ENCODE peak calls at places on chromosomes 1 and 21, in six cellular contexts. J, P, E, Q, H and G are unnamed samples.

GRCh38 chr1:186178426-186179043 is 196.5 kb downstream of the TPR start:
- DNase-seq in H (no peak), J (no peak), Q (no peak), P (no peak), E (no peak), G (no peak)

GRCh38 chr1:61184035-61184713 is 101.8 kb downstream of the NFIA start:
- DNase-seq in E (no peak), J (peak), Q (peak), H (peak), P (no peak), G (peak)

GRCh38 chr1:3284691-3285090 is 169.8 kb upstream of the ARHGEF16 start:
- DNase-seq in J (no peak), P (no peak), H (no peak), E (no peak), Q (no peak), G (no peak)

GRCh38 chr1:148263906-148264255 is 111.8 kb upstream of the NBPF11 start:
- DNase-seq in E (no peak), H (no peak), Q (no peak), J (no peak), P (peak), G (no peak)

GRCh38 chr1:223337174-223337869 is 26.7 kb downstream of the SUSD4 start:
- DNase-seq in H (no peak), E (no peak), Q (no peak), P (no peak), J (no peak), G (no peak)

GRCh38 chr21:39381009-39381408 is 32.1 kb upstream of the HMGN1 start:
- DNase-seq in Q (no peak), H (no peak), J (no peak), E (no peak), P (no peak), G (no peak)

GRCh38 chr1:234545512-234546386 is 64.2 kb downstream of the IRF2BP2 start:
- DNase-seq in Q (no peak), H (no peak), P (no peak), J (no peak), E (no peak), G (no peak)

GRCh38 chr21:37459575-37459974 is 93.0 kb downstream of the DYRK1A start:
- DNase-seq in Q (peak), P (no peak), H (no peak), E (no peak), J (peak), G (no peak)

GRCh38 chr1:78303620-78304019 is 187.2 kb upstream of the PTGFR start:
- DNase-seq in Q (peak), E (no peak), J (peak), H (peak), P (no peak), G (no peak)

GRCh38 chr1:73782901-73783300 is 415.1 kb downstream of the LRRIQ3 start:
- DNase-seq in P (no peak), E (no peak), J (no peak), Q (peak), H (no peak), G (no peak)

GRCh38 chr1:31587720-31588423 is 11.6 kb downstream of the TINAGL1 start:
- DNase-seq in P (peak), H (no peak), J (no peak), Q (peak), E (peak), G (peak)